ENCODE peak calls at places on chromosomes 7 and 10, in seven cellular contexts. One of them, this sample, is unnamed.

GRCh38 chr7:140596751-140597424 is 43.7 kb downstream of the DENND2A start:
- DNase-seq in colonic mucosa: no peak
- DNase-seq in transverse colon: no peak
- DNase-seq in GM23248: peak; percentile 43
- DNase-seq in SJCRH30: no peak
- DNase-seq in upper lobe of right lung: no peak
- DNase-seq in heart right ventricle: no peak
- DNase-seq in this sample: no peak

GRCh38 chr10:88230251-88230650 is 352.9 kb downstream of the RNLS start:
- DNase-seq in colonic mucosa: no peak
- DNase-seq in upper lobe of right lung: no peak
- DNase-seq in transverse colon: no peak
- DNase-seq in heart right ventricle: no peak
- DNase-seq in SJCRH30: no peak
- DNase-seq in GM23248: no peak
- DNase-seq in this sample: no peak

GRCh38 chr10:124646483-124647352 is 97.5 kb downstream of the FAM53B start:
- DNase-seq in upper lobe of right lung: peak; percentile 85
- DNase-seq in GM23248: peak; percentile 81
- DNase-seq in colonic mucosa: peak; percentile 60
- DNase-seq in heart right ventricle: peak; percentile 83
- DNase-seq in transverse colon: peak; percentile 59
- DNase-seq in SJCRH30: peak; percentile 34
- DNase-seq in this sample: no peak

GRCh38 chr10:64863836-64864235 is 1342.6 kb downstream of the REEP3 start:
- DNase-seq in GM23248: no peak
- DNase-seq in heart right ventricle: no peak
- DNase-seq in transverse colon: no peak
- DNase-seq in upper lobe of right lung: no peak
- DNase-seq in SJCRH30: no peak
- DNase-seq in colonic mucosa: no peak
- DNase-seq in this sample: no peak

GRCh38 chr7:141568227-141568626 is 17.0 kb downstream of the AGK start:
- DNase-seq in colonic mucosa: no peak
- DNase-seq in SJCRH30: no peak
- DNase-seq in GM23248: no peak
- DNase-seq in heart right ventricle: peak; percentile 47
- DNase-seq in transverse colon: no peak
- DNase-seq in upper lobe of right lung: no peak
- DNase-seq in this sample: no peak

GRCh38 chr10:33199731-33200130 is 134.7 kb downstream of the NRP1 start:
- DNase-seq in GM23248: no peak
- DNase-seq in SJCRH30: no peak
- DNase-seq in heart right ventricle: no peak
- DNase-seq in colonic mucosa: no peak
- DNase-seq in upper lobe of right lung: no peak
- DNase-seq in transverse colon: no peak
- DNase-seq in this sample: no peak

GRCh38 chr7:155007947-155008346 is 5.0 kb upstream of the PAXIP1 start:
- DNase-seq in upper lobe of right lung: no peak
- DNase-seq in colonic mucosa: no peak
- DNase-seq in GM23248: peak; percentile 2
- DNase-seq in SJCRH30: no peak
- DNase-seq in transverse colon: no peak
- DNase-seq in heart right ventricle: no peak
- DNase-seq in this sample: no peak

GRCh38 chr7:13822678-13823077 is 166.8 kb downstream of the ETV1 start:
- DNase-seq in GM23248: no peak
- DNase-seq in upper lobe of right lung: no peak
- DNase-seq in colonic mucosa: no peak
- DNase-seq in heart right ventricle: no peak
- DNase-seq in SJCRH30: no peak
- DNase-seq in transverse colon: no peak
- DNase-seq in this sample: no peak

GRCh38 chr10:122515588-122516231 is 44.8 kb upstream of the DMBT1 start:
- DNase-seq in SJCRH30: peak; percentile 50
- DNase-seq in GM23248: peak; percentile 49
- DNase-seq in upper lobe of right lung: no peak
- DNase-seq in transverse colon: peak; percentile 43
- DNase-seq in heart right ventricle: peak; percentile 43
- DNase-seq in colonic mucosa: no peak
- DNase-seq in this sample: no peak

GRCh38 chr10:10792681-10793080 is 225.0 kb upstream of the CELF2 start:
- DNase-seq in colonic mucosa: no peak
- DNase-seq in upper lobe of right lung: no peak
- DNase-seq in transverse colon: no peak
- DNase-seq in SJCRH30: peak; percentile 71
- DNase-seq in GM23248: peak; percentile 81
- DNase-seq in heart right ventricle: peak; percentile 29
- DNase-seq in this sample: peak; percentile 83

GRCh38 chr7:81173766-81174281 is 255.0 kb upstream of the SEMA3C start:
- DNase-seq in colonic mucosa: no peak
- DNase-seq in heart right ventricle: no peak
- DNase-seq in transverse colon: no peak
- DNase-seq in upper lobe of right lung: no peak
- DNase-seq in GM23248: peak; percentile 51
- DNase-seq in SJCRH30: peak; percentile 73
- DNase-seq in this sample: no peak

GRCh38 chr7:51182767-51183166 is 133.8 kb downstream of the COBL start:
- DNase-seq in heart right ventricle: no peak
- DNase-seq in transverse colon: no peak
- DNase-seq in upper lobe of right lung: no peak
- DNase-seq in GM23248: no peak
- DNase-seq in SJCRH30: no peak
- DNase-seq in colonic mucosa: no peak
- DNase-seq in this sample: no peak

GRCh38 chr7:7581531-7582179 is 15.0 kb downstream of the MIOS start:
- DNase-seq in transverse colon: no peak
- DNase-seq in upper lobe of right lung: no peak
- DNase-seq in GM23248: no peak
- DNase-seq in colonic mucosa: no peak
- DNase-seq in heart right ventricle: no peak
- DNase-seq in SJCRH30: no peak
- DNase-seq in this sample: no peak

GRCh38 chr10:98041352-98042043 is 11.1 kb upstream of the CRTAC1 start:
- DNase-seq in transverse colon: peak; percentile 56
- DNase-seq in upper lobe of right lung: peak; percentile 74
- DNase-seq in SJCRH30: peak; percentile 47
- DNase-seq in GM23248: peak; percentile 73
- DNase-seq in colonic mucosa: peak; percentile 68
- DNase-seq in heart right ventricle: peak; percentile 51
- DNase-seq in this sample: no peak

GRCh38 chr10:123678376-123678775 is 12.2 kb downstream of the GPR26 start:
- DNase-seq in colonic mucosa: no peak
- DNase-seq in heart right ventricle: no peak
- DNase-seq in SJCRH30: no peak
- DNase-seq in GM23248: no peak
- DNase-seq in upper lobe of right lung: no peak
- DNase-seq in transverse colon: no peak
- DNase-seq in this sample: no peak

GRCh38 chr10:16518822-16519221 is 2.9 kb downstream of the C1QL3 start:
- DNase-seq in SJCRH30: no peak
- DNase-seq in colonic mucosa: no peak
- DNase-seq in heart right ventricle: no peak
- DNase-seq in transverse colon: no peak
- DNase-seq in upper lobe of right lung: no peak
- DNase-seq in GM23248: no peak
- DNase-seq in this sample: no peak

GRCh38 chr7:80611779-80612178 is 26.7 kb upstream of the CD36 start:
- DNase-seq in colonic mucosa: no peak
- DNase-seq in heart right ventricle: peak; percentile 69
- DNase-seq in SJCRH30: no peak
- DNase-seq in GM23248: peak; percentile 53
- DNase-seq in transverse colon: no peak
- DNase-seq in upper lobe of right lung: peak; percentile 64
- DNase-seq in this sample: no peak

GRCh38 chr10:6068422-6068821 is 6.3 kb upstream of the IL2RA start:
- DNase-seq in colonic mucosa: no peak
- DNase-seq in transverse colon: peak; percentile 46
- DNase-seq in SJCRH30: no peak
- DNase-seq in upper lobe of right lung: no peak
- DNase-seq in heart right ventricle: no peak
- DNase-seq in GM23248: no peak
- DNase-seq in this sample: no peak

GRCh38 chr7:114102996-114103395 is 184.2 kb upstream of the PPP1R3A start:
- DNase-seq in transverse colon: no peak
- DNase-seq in SJCRH30: no peak
- DNase-seq in upper lobe of right lung: no peak
- DNase-seq in heart right ventricle: no peak
- DNase-seq in GM23248: no peak
- DNase-seq in colonic mucosa: no peak
- DNase-seq in this sample: no peak
- H3K4me1 ChIP-seq in transverse colon: peaks cover 4% of the 10 kb centered on the region
- H3K4me1 ChIP-seq in SJCRH30: peaks cover 32% of the 10 kb centered on the region
- H3K4me1 ChIP-seq in upper lobe of right lung: no peaks in the 10 kb centered on the region
- H3K4me1 ChIP-seq in heart right ventricle: no peaks in the 10 kb centered on the region
- H3K4me1 ChIP-seq in GM23248: peaks cover 21% of the 10 kb centered on the region
- H3K4me1 ChIP-seq in colonic mucosa: no peaks in the 10 kb centered on the region
- H3K4me1 ChIP-seq in this sample: no peaks in the 10 kb centered on the region

GRCh38 chr7:92881091-92881485 is 44.7 kb upstream of the CDK6 start:
- DNase-seq in colonic mucosa: no peak
- DNase-seq in upper lobe of right lung: no peak
- DNase-seq in GM23248: no peak
- DNase-seq in transverse colon: no peak
- DNase-seq in SJCRH30: no peak
- DNase-seq in heart right ventricle: no peak
- DNase-seq in this sample: no peak

GRCh38 chr7:92884218-92884617 is 47.8 kb upstream of the CDK6 start:
- DNase-seq in SJCRH30: no peak
- DNase-seq in transverse colon: no peak
- DNase-seq in colonic mucosa: no peak
- DNase-seq in upper lobe of right lung: no peak
- DNase-seq in heart right ventricle: no peak
- DNase-seq in GM23248: no peak
- DNase-seq in this sample: peak; percentile 34

GRCh38 chr7:92877367-92877766 is 41.0 kb upstream of the CDK6 start:
- DNase-seq in GM23248: no peak
- DNase-seq in upper lobe of right lung: no peak
- DNase-seq in transverse colon: no peak
- DNase-seq in heart right ventricle: no peak
- DNase-seq in SJCRH30: no peak
- DNase-seq in colonic mucosa: no peak
- DNase-seq in this sample: no peak

GRCh38 chr7:92882760-92883159 is 46.4 kb upstream of the CDK6 start:
- DNase-seq in upper lobe of right lung: no peak
- DNase-seq in heart right ventricle: no peak
- DNase-seq in colonic mucosa: no peak
- DNase-seq in transverse colon: no peak
- DNase-seq in GM23248: no peak
- DNase-seq in SJCRH30: no peak
- DNase-seq in this sample: no peak

DNA sequence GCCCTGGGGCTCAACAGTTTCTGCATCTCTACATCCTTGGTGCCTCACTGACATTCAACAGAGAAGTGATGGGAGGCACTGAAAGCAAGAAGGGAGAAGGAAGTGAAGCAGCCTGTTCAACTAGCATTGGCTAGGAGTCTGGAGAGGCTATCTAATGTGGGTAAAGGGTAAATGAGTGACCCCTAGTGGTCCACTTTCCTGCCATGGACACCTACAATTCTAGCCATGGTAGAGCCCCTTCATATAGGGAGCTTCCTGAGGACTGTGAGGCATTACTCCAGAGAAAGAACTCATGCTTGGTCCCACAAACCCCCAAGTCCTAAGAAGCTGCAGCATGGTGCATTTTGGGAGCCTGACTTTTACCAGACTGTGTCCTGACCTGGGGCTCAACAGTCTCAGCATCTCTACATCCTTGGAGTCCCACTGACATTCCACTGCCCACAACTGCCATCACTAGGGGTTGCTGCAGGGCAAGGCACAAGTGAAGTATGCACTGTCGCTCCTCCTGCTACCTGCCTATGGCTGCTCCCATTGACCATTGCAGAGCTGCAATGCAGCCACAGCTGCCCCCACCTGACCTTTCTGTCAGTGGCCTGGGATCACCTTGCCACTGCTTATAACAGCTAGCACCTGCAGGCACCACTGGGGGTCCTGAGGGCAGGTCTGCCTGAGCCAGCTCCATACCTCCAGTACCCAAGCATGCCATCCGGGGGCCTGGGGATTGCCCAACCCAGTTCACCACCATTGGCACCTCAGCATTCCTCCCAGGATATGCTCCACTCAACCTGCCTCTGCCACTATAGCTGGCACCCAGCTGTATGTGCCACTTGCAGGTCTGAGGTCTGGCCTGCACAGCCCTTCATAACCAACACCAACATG is 44.1 kb upstream of the CDK6 start:
- DNase-seq in GM23248: no peak
- DNase-seq in transverse colon: no peak
- DNase-seq in heart right ventricle: no peak
- DNase-seq in upper lobe of right lung: no peak
- DNase-seq in colonic mucosa: peak; percentile 24
- DNase-seq in SJCRH30: peak; percentile 16
- DNase-seq in this sample: no peak
- H3K4me1 ChIP-seq in GM23248: no peaks in the 10 kb centered on the region
- H3K4me1 ChIP-seq in transverse colon: no peaks in the 10 kb centered on the region
- H3K4me1 ChIP-seq in heart right ventricle: no peaks in the 10 kb centered on the region
- H3K4me1 ChIP-seq in upper lobe of right lung: no peaks in the 10 kb centered on the region
- H3K4me1 ChIP-seq in colonic mucosa: no peaks in the 10 kb centered on the region
- H3K4me1 ChIP-seq in SJCRH30: no peaks in the 10 kb centered on the region
- H3K4me1 ChIP-seq in this sample: peaks cover 12% of the 10 kb centered on the region

GRCh38 chr10:79140083-79140793 is 71.5 kb downstream of the ZMIZ1 start:
- DNase-seq in transverse colon: no peak
- DNase-seq in upper lobe of right lung: no peak
- DNase-seq in colonic mucosa: no peak
- DNase-seq in SJCRH30: no peak
- DNase-seq in GM23248: no peak
- DNase-seq in heart right ventricle: no peak
- DNase-seq in this sample: no peak

GRCh38 chr10:79140906-79141305 is 72.1 kb downstream of the ZMIZ1 start:
- DNase-seq in transverse colon: no peak
- DNase-seq in GM23248: peak; percentile 59
- DNase-seq in SJCRH30: no peak
- DNase-seq in upper lobe of right lung: no peak
- DNase-seq in heart right ventricle: no peak
- DNase-seq in colonic mucosa: no peak
- DNase-seq in this sample: no peak

GRCh38 chr10:79137826-79138225 is 69.1 kb downstream of the ZMIZ1 start:
- DNase-seq in heart right ventricle: no peak
- DNase-seq in transverse colon: peak; percentile 42
- DNase-seq in SJCRH30: peak; percentile 84
- DNase-seq in colonic mucosa: no peak
- DNase-seq in GM23248: no peak
- DNase-seq in upper lobe of right lung: no peak
- DNase-seq in this sample: no peak

GRCh38 chr10:79138449-79139123 is 69.8 kb downstream of the ZMIZ1 start:
- DNase-seq in colonic mucosa: no peak
- DNase-seq in heart right ventricle: no peak
- DNase-seq in SJCRH30: no peak
- DNase-seq in transverse colon: no peak
- DNase-seq in upper lobe of right lung: no peak
- DNase-seq in GM23248: no peak
- DNase-seq in this sample: no peak

GRCh38 chr10:79139124-79139835 is 70.5 kb downstream of the ZMIZ1 start:
- DNase-seq in upper lobe of right lung: no peak
- DNase-seq in colonic mucosa: no peak
- DNase-seq in transverse colon: peak; percentile 45
- DNase-seq in GM23248: peak; percentile 70
- DNase-seq in heart right ventricle: peak; percentile 82
- DNase-seq in SJCRH30: peak; percentile 72
- DNase-seq in this sample: no peak
- H3K4me1 ChIP-seq in upper lobe of right lung: peaks cover 76% of the 10 kb centered on the region
- H3K4me1 ChIP-seq in colonic mucosa: peaks cover 12% of the 10 kb centered on the region
- H3K4me1 ChIP-seq in transverse colon: peaks cover 38% of the 10 kb centered on the region
- H3K4me1 ChIP-seq in GM23248: peaks cover 39% of the 10 kb centered on the region
- H3K4me1 ChIP-seq in heart right ventricle: peaks cover 100% of the 10 kb centered on the region
- H3K4me1 ChIP-seq in SJCRH30: peaks cover 41% of the 10 kb centered on the region
- H3K4me1 ChIP-seq in this sample: no peaks in the 10 kb centered on the region

GRCh38 chr7:134414109-134414508 is 44.8 kb downstream of the AKR1B1 start:
- DNase-seq in transverse colon: no peak
- DNase-seq in SJCRH30: no peak
- DNase-seq in upper lobe of right lung: no peak
- DNase-seq in colonic mucosa: no peak
- DNase-seq in GM23248: no peak
- DNase-seq in heart right ventricle: no peak
- DNase-seq in this sample: no peak
- H3K4me1 ChIP-seq in transverse colon: no peaks in the 10 kb centered on the region
- H3K4me1 ChIP-seq in SJCRH30: no peaks in the 10 kb centered on the region
- H3K4me1 ChIP-seq in upper lobe of right lung: no peaks in the 10 kb centered on the region
- H3K4me1 ChIP-seq in colonic mucosa: no peaks in the 10 kb centered on the region
- H3K4me1 ChIP-seq in GM23248: no peaks in the 10 kb centered on the region
- H3K4me1 ChIP-seq in heart right ventricle: no peaks in the 10 kb centered on the region
- H3K4me1 ChIP-seq in this sample: no peaks in the 10 kb centered on the region